ENCODE peak calls at places on chromosomes 13 and 19, in five cellular contexts. Q, G, Z, E and J are unnamed samples.

GRCh38 chr13:32001392-32001768 is 30.2 kb upstream of the FRY start:
- DNase-seq in Z (peak), E (no peak), G (peak), Q (no peak), J (peak)

GRCh38 chr19:36006955-36007354 is 1.7 kb downstream of the SYNE4 start:
- DNase-seq in Q (no peak), G (no peak), Z (no peak), E (no peak), J (no peak)

GRCh38 chr13:30140973-30141372 is 166.4 kb downstream of the KATNAL1 start:
- DNase-seq in G (no peak), Z (no peak), Q (no peak), E (no peak), J (no peak)

GRCh38 chr19:55440411-55441105 is 2.5 kb downstream of the SHISA7 start:
- DNase-seq in Z (no peak), Q (peak), G (no peak), E (no peak), J (peak)

GRCh38 chr19:37695144-37695899 is 24.2 kb downstream of the ZNF607 start:
- DNase-seq in G (no peak), Z (no peak), E (no peak), Q (no peak), J (no peak)

GRCh38 chr13:39538826-39539555 is 64.0 kb downstream of the LHFPL6 start:
- DNase-seq in Q (no peak), G (no peak), E (no peak), Z (no peak), J (no peak)

GRCh38 chr13:41716236-41716635 is 244.7 kb downstream of the VWA8 start:
- DNase-seq in E (no peak), Z (no peak), G (no peak), Q (no peak), J (no peak)

GRCh38 chr13:42964681-42965305 is 27.2 kb downstream of the EPSTI1 start:
- DNase-seq in G (no peak), Z (peak), Q (no peak), E (no peak), J (no peak)

GRCh38 chr19:9818734-9819589 is at the start of gene FBXL12:
- DNase-seq in G (peak), Q (peak), E (peak), Z (peak), J (peak)

GRCh38 chr13:42354246-42355117 is 82.5 kb downstream of the AKAP11 start:
- DNase-seq in G (no peak), Q (no peak), E (peak), Z (peak), J (peak)

GRCh38 chr19:46081928-46082727 is 41.3 kb upstream of the IGFL4 start:
- DNase-seq in E (no peak), G (no peak), Z (peak), Q (peak), J (peak)

GRCh38 chr13:20363604-20364003 is 131.5 kb upstream of the GJB6 start:
- DNase-seq in Q (no peak), Z (peak), G (no peak), E (no peak), J (no peak)

DNA sequence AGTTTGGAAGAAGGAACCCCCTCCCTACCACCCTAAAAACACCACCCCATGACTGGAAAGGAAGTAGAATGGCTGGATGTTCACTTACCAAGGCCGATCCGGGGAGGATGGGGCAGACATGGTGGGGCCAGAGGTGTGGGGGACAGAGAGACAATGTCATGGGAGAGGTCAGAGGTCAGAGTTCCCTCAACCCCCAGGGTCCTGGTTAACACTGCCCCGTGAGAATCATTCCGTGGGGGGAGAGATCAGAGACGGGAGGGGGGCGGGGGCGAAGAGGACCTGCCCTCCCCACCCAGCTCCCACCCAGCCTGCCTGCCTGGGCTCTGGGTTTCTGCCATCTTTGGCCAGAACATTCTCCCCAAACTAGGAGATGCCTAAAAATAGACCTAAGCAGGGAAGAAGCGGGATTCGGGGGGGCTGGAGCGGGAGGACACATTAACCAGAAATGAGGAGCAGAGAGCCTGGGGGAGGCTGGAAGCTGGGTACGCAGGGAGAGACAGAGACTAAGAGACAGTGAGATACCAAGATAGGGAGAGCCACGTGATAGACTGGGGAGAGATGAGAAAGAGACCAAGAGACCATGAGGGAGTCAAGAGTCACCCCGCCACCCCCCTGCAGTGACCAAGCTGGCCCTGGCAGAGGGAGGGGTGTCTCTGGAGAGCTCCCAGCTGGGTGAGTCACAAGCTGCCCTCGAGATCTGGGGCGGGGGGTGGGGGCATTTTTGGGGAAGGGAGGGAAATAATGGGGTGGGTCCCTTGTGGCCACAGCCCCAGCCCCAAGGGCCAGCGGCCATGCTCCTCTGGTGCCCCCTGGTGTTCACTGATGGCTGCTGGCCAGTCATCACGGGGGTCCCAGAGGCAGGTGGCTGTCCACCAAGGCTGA is 6.1 kb upstream of the KANK2 start:
- DNase-seq in E (no peak), G (peak), Z (peak), Q (peak), J (peak)
- TF ChIP-seq CTCF in E (peak), G (peak), Z (peak), Q (peak), J (peak)

GRCh38 chr13:52399708-52400107 is 6.3 kb downstream of the THSD1 start:
- DNase-seq in Q (no peak), Z (peak), G (no peak), E (no peak), J (no peak)
- TF ChIP-seq CTCF in Q (no peak), Z (peak), G (no peak), E (no peak), J (no peak)

DNA sequence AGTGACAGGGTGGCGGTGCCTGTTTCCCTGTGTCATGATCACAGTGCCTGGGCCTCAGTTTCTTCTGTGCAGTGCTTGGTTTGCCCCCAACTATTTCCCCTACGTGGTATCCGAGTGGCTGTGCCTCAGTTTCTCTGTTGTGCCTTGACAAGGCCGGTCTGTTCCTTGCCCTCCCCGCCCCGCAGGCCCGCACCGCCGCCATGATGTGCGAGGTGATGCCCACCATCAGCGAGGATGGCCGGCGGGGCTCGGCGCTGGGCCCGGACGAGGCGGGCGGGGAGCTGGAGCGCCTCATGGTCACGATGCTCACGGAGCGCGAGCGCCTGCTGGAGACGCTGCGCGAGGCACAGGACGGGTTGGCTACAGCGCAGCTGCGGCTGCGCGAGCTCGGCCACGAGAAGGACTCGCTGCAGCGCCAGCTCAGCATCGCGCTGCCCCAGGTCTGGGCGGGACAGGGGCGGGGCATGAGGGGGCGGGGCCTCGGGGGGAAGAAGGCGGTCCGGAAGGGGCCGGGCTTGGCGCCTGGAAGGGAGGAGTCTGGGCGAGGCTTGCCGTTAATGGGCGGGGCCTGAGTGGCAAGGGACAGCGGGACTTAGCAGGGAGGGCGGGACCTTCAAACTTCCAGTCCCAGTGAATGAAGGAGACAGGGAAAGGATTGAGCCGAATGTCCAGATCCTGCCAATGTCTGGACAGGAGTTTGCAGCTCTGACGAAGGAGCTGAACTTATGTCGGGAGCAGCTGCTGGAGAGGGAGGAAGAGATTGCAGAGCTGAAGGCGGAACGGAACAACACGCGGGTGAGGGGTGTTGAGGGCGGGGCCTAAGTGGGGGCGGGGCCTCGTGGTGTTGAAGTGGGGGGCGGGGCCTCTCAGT is 8.6 kb downstream of the PPFIA3 start:
- DNase-seq in Z (peak), E (peak), G (peak), Q (peak), J (peak)
- TF ChIP-seq CTCF in Z (peak), E (no peak), G (no peak), Q (no peak), J (no peak)

GRCh38 chr19:42176990-42177685 is 40.3 kb downstream of the DEDD2 start:
- DNase-seq in Z (peak), G (peak), Q (peak), E (peak), J (peak)

GRCh38 chr19:42176649-42176989 is 40.9 kb downstream of the DEDD2 start:
- DNase-seq in E (no peak), G (no peak), Q (no peak), Z (no peak), J (no peak)

GRCh38 chr19:42179501-42179817 is 38.0 kb downstream of the DEDD2 start:
- DNase-seq in Z (no peak), Q (no peak), E (no peak), G (no peak), J (no peak)

GRCh38 chr19:42177686-42178019 is 39.8 kb downstream of the DEDD2 start:
- DNase-seq in G (no peak), Z (no peak), Q (no peak), E (no peak), J (no peak)

GRCh38 chr19:42178791-42179500 is 38.5 kb downstream of the DEDD2 start:
- DNase-seq in Z (no peak), Q (peak), E (no peak), G (no peak), J (peak)
- TF ChIP-seq CTCF in Z (peak), Q (peak), E (peak), G (no peak), J (peak)